ENCODE peak calls at places on chromosomes 5 and 9, in five cellular contexts. B is KBM-7; H is NCI-H2107; P is stimulated activated naive CD4-positive, alpha-beta T cell treated with Interleukin-2 at 50 U/mL for 16 hours; M is fibroblast of lung. D is an unnamed sample.
A peak's percentile ranks its signal among the peaks of the same experiment; 100 is the strongest.

GRCh38 chr5:59560553-59560952 is 333.0 kb downstream of the PDE4D start:
- DNase-seq in P (no peak), H (no peak), B (no peak), M (no peak), D (no peak)

GRCh38 chr9:87531370-87532295 is 34.0 kb downstream of the DAPK1 start:
- DNase-seq in P (no peak), H (no peak), M (no peak), B (no peak), D (no peak)

GRCh38 chr5:177357459-177358332 is at the start of gene RGS14:
- DNase-seq in B (peak; percentile 95), H (no peak), P (peak; percentile 62), M (peak; percentile 64), D (peak; percentile 93)

GRCh38 chr9:3963266-3964019 is 336.4 kb downstream of the GLIS3 start:
- DNase-seq in M (peak; percentile 86), H (no peak), P (no peak), B (no peak), D (no peak)

GRCh38 chr5:150918613-150919012 is 13.8 kb upstream of the ZNF300 start:
- DNase-seq in P (no peak), M (peak; percentile 74), B (peak; percentile 12), H (no peak), D (no peak)

GRCh38 chr5:51544386-51544785 is 161.1 kb downstream of the ISL1 start:
- DNase-seq in M (peak; percentile 3), B (no peak), H (no peak), P (no peak), D (no peak)

GRCh38 chr9:116860509-116861120 is 173.5 kb downstream of the TRIM32 start:
- DNase-seq in B (peak; percentile 39), M (peak; percentile 38), H (no peak), P (no peak), D (peak; percentile 65)

GRCh38 chr5:10789021-10789420 is 28.0 kb upstream of the DAP start:
- DNase-seq in H (no peak), B (no peak), P (no peak), M (peak; percentile 95), D (no peak)

GRCh38 chr5:176816791-176817272 is 6.5 kb downstream of the UNC5A start:
- DNase-seq in B (no peak), P (no peak), H (no peak), M (no peak), D (no peak)

GRCh38 chr9:126844085-126844484 is 16.4 kb upstream of the ZBTB34 start:
- DNase-seq in P (no peak), H (no peak), B (no peak), M (peak; percentile 82), D (no peak)

GRCh38 chr5:33834334-33834733 is 57.5 kb downstream of the ADAMTS12 start:
- DNase-seq in M (peak; percentile 85), P (no peak), H (no peak), B (no peak), D (no peak)

GRCh38 chr9:134404376-134405358 is 78.4 kb downstream of the RXRA start:
- DNase-seq in B (no peak), P (no peak), M (no peak), H (no peak), D (no peak)

GRCh38 chr5:177592905-177593304 is 902 bp downstream of the TMED9 start:
- DNase-seq in H (no peak), B (no peak), P (no peak), M (no peak), D (no peak)

GRCh38 chr5:135553688-135554462 is 18.1 kb upstream of the NEUROG1 start:
- DNase-seq in P (no peak), M (peak; percentile 23), H (peak; percentile 22), B (peak; percentile 40), D (no peak)

GRCh38 chr5:54261596-54261995 is 48.8 kb downstream of the ARL15 start:
- DNase-seq in P (no peak), B (no peak), M (no peak), H (no peak), D (no peak)

GRCh38 chr9:85863875-85864274 is 77.1 kb upstream of the NAA35 start:
- DNase-seq in H (no peak), M (no peak), B (no peak), P (no peak), D (no peak)

GRCh38 chr5:64958757-64959391 is 190.1 kb downstream of the CWC27 start:
- DNase-seq in M (peak; percentile 44), B (peak; percentile 14), H (no peak), P (no peak), D (peak; percentile 10)

GRCh38 chr9:135523521-135524129 is 2.4 kb downstream of the LCN1 start:
- DNase-seq in M (no peak), B (no peak), P (no peak), H (no peak), D (no peak)

GRCh38 chr9:125639057-125639456 is 68.0 kb downstream of the MAPKAP1 start:
- DNase-seq in P (no peak), B (no peak), H (no peak), M (no peak), D (no peak)

D was measured in GM20000.